ENCODE peak calls at places on chromosomes 6 and 20, in nine cellular contexts. One of them, this sample, is unnamed.

GRCh38 chr6:49326337-49326736 is 136.7 kb downstream of the MMUT start:
- DNase-seq in ovary: no peak
- DNase-seq in GM12878: no peak
- DNase-seq in A549: peak; percentile 10
- DNase-seq in H1: no peak
- DNase-seq in HepG2: no peak
- DNase-seq in stomach: no peak
- DNase-seq in sigmoid colon: no peak
- DNase-seq in suprapubic skin: no peak
- DNase-seq in this sample: no peak

GRCh38 chr6:134253681-134254080 is 64.2 kb downstream of the SGK1 start:
- DNase-seq in ovary: no peak
- DNase-seq in GM12878: no peak
- DNase-seq in A549: no peak
- DNase-seq in H1: no peak
- DNase-seq in HepG2: peak; percentile 41
- DNase-seq in stomach: no peak
- DNase-seq in sigmoid colon: no peak
- DNase-seq in suprapubic skin: no peak
- DNase-seq in this sample: no peak

GRCh38 chr20:11178946-11179654 is 505.3 kb upstream of the JAG1 start:
- DNase-seq in ovary: no peak
- DNase-seq in GM12878: no peak
- DNase-seq in A549: peak; percentile 74
- DNase-seq in H1: no peak
- DNase-seq in HepG2: peak; percentile 54
- DNase-seq in stomach: no peak
- DNase-seq in sigmoid colon: no peak
- DNase-seq in suprapubic skin: no peak
- DNase-seq in this sample: no peak

GRCh38 chr6:14505391-14505790 is 387.8 kb downstream of the CD83 start:
- DNase-seq in ovary: no peak
- DNase-seq in GM12878: no peak
- DNase-seq in A549: no peak
- DNase-seq in H1: no peak
- DNase-seq in HepG2: no peak
- DNase-seq in stomach: peak; percentile 40
- DNase-seq in sigmoid colon: no peak
- DNase-seq in suprapubic skin: no peak
- DNase-seq in this sample: no peak

GRCh38 chr20:46206025-46206424 is 87.9 kb downstream of the CD40 start:
- DNase-seq in ovary: no peak
- DNase-seq in GM12878: peak; percentile 12
- DNase-seq in A549: no peak
- DNase-seq in H1: no peak
- DNase-seq in HepG2: no peak
- DNase-seq in stomach: peak; percentile 33
- DNase-seq in sigmoid colon: peak; percentile 74
- DNase-seq in suprapubic skin: no peak
- DNase-seq in this sample: no peak

GRCh38 chr20:38833154-38833856 is 27.8 kb downstream of the PPP1R16B start:
- DNase-seq in ovary: no peak
- DNase-seq in GM12878: no peak
- DNase-seq in A549: no peak
- DNase-seq in H1: no peak
- DNase-seq in HepG2: no peak
- DNase-seq in stomach: no peak
- DNase-seq in sigmoid colon: no peak
- DNase-seq in suprapubic skin: no peak
- DNase-seq in this sample: no peak

GRCh38 chr6:148085651-148086321 is 256.9 kb upstream of the SASH1 start:
- DNase-seq in ovary: no peak
- DNase-seq in GM12878: no peak
- DNase-seq in A549: no peak
- DNase-seq in H1: no peak
- DNase-seq in HepG2: no peak
- DNase-seq in stomach: no peak
- DNase-seq in sigmoid colon: no peak
- DNase-seq in suprapubic skin: no peak
- DNase-seq in this sample: no peak

GRCh38 chr6:84582997-84583396 is 181.4 kb downstream of the TBX18 start:
- DNase-seq in ovary: no peak
- DNase-seq in GM12878: no peak
- DNase-seq in A549: no peak
- DNase-seq in H1: no peak
- DNase-seq in HepG2: no peak
- DNase-seq in stomach: no peak
- DNase-seq in sigmoid colon: no peak
- DNase-seq in suprapubic skin: no peak
- DNase-seq in this sample: no peak

GRCh38 chr6:53811082-53811481 is 16.3 kb downstream of the LRRC1 start:
- DNase-seq in ovary: no peak
- DNase-seq in GM12878: peak; percentile 34
- DNase-seq in A549: no peak
- DNase-seq in H1: no peak
- DNase-seq in HepG2: peak; percentile 51
- DNase-seq in stomach: peak; percentile 84
- DNase-seq in sigmoid colon: no peak
- DNase-seq in suprapubic skin: no peak
- DNase-seq in this sample: no peak

GRCh38 chr6:114874384-114874783 is 531.6 kb upstream of the HS3ST5 start:
- DNase-seq in ovary: no peak
- DNase-seq in GM12878: no peak
- DNase-seq in A549: no peak
- DNase-seq in H1: no peak
- DNase-seq in HepG2: no peak
- DNase-seq in stomach: no peak
- DNase-seq in sigmoid colon: no peak
- DNase-seq in suprapubic skin: no peak
- DNase-seq in this sample: no peak

GRCh38 chr20:61437280-61438206 is 185.5 kb downstream of the CDH4 start:
- DNase-seq in ovary: no peak
- DNase-seq in GM12878: no peak
- DNase-seq in A549: no peak
- DNase-seq in H1: no peak
- DNase-seq in HepG2: no peak
- DNase-seq in stomach: no peak
- DNase-seq in sigmoid colon: no peak
- DNase-seq in suprapubic skin: no peak
- DNase-seq in this sample: no peak

GRCh38 chr6:157106487-157106886 is 216.8 kb downstream of the TMEM242 start:
- DNase-seq in ovary: no peak
- DNase-seq in GM12878: no peak
- DNase-seq in A549: peak; percentile 28
- DNase-seq in H1: no peak
- DNase-seq in HepG2: no peak
- DNase-seq in stomach: no peak
- DNase-seq in sigmoid colon: no peak
- DNase-seq in suprapubic skin: no peak
- DNase-seq in this sample: no peak

GRCh38 chr6:105492706-105493673 is 90.1 kb upstream of the PREP start:
- DNase-seq in ovary: no peak
- DNase-seq in GM12878: no peak
- DNase-seq in A549: peak; percentile 23
- DNase-seq in H1: no peak
- DNase-seq in HepG2: no peak
- DNase-seq in stomach: no peak
- DNase-seq in sigmoid colon: no peak
- DNase-seq in suprapubic skin: no peak
- DNase-seq in this sample: peak; percentile 78

DNA sequence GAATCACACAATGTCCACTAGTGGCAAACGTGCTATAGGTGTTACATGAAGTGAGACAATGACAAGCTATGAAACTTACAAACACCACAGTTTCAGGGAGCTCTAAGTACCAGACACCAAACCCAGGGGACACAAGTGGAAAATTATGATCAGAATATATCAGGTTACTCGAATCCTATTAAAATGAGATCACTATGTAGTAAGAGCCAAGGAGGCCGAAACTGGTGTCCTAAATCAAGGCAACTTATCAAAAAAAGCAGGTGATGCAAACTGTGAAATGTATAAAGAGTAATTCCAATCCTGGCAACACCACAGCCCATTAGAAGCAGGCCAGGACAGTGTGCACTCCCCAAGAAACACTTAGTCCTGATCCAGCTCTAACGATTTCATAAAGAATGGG is 100.3 kb downstream of the ARHGAP18 start:
- DNase-seq in ovary: no peak
- DNase-seq in GM12878: no peak
- DNase-seq in A549: no peak
- DNase-seq in H1: no peak
- DNase-seq in HepG2: no peak
- DNase-seq in stomach: no peak
- DNase-seq in sigmoid colon: no peak
- DNase-seq in suprapubic skin: no peak
- DNase-seq in this sample: no peak
- H3K27ac ChIP-seq in ovary: no peak overlapping the region
- H3K27ac ChIP-seq in GM12878: no peak overlapping the region
- H3K27ac ChIP-seq in A549: no peak overlapping the region
- H3K27ac ChIP-seq in H1: no peak overlapping the region
- H3K27ac ChIP-seq in HepG2: no peak overlapping the region
- H3K27ac ChIP-seq in stomach: no peak overlapping the region
- H3K27ac ChIP-seq in sigmoid colon: peak overlapping the region; percentile 37
- H3K27ac ChIP-seq in suprapubic skin: peak overlapping the region; percentile 18
- H3K27ac ChIP-seq in this sample: no peak overlapping the region

DNA sequence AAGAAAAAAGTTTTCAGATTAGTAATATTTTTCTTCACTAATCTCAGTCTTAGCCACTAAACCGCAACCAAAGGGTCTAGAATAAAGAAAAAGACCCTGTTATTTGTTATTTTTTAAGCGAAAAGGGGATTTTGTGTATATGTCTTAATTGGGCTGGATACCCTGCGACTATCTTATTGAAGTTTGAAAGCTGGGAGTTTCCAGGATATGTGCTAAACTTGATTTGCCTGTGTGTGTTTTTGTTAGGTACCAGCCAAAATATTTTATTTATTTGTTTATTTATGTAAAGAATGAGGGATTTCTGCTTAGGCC is 52.4 kb downstream of the TNFAIP3 start:
- DNase-seq in ovary: no peak
- DNase-seq in GM12878: no peak
- DNase-seq in A549: no peak
- DNase-seq in H1: no peak
- DNase-seq in HepG2: no peak
- DNase-seq in stomach: no peak
- DNase-seq in sigmoid colon: no peak
- DNase-seq in suprapubic skin: no peak
- DNase-seq in this sample: no peak
- TF ChIP-seq EP300 in ovary: no peak
- TF ChIP-seq EP300 in GM12878: no peak
- TF ChIP-seq EP300 in A549: no peak
- TF ChIP-seq EP300 in H1: no peak
- TF ChIP-seq EP300 in HepG2: no peak
- TF ChIP-seq EP300 in stomach: no peak
- TF ChIP-seq EP300 in sigmoid colon: no peak
- TF ChIP-seq EP300 in suprapubic skin: no peak
- TF ChIP-seq EP300 in this sample: no peak

GRCh38 chr6:4647414-4648365 is 128.5 kb upstream of the CDYL start:
- DNase-seq in ovary: peak; percentile 78
- DNase-seq in GM12878: no peak
- DNase-seq in A549: peak; percentile 81
- DNase-seq in H1: peak; percentile 98
- DNase-seq in HepG2: peak; percentile 53
- DNase-seq in stomach: peak; percentile 72
- DNase-seq in sigmoid colon: peak; percentile 93
- DNase-seq in suprapubic skin: peak; percentile 84
- DNase-seq in this sample: peak; percentile 92
- H3K4me3 ChIP-seq in ovary: peak overlapping the region; percentile 35
- H3K4me3 ChIP-seq in GM12878: no peak overlapping the region
- H3K4me3 ChIP-seq in A549: peak overlapping the region; percentile 47
- H3K4me3 ChIP-seq in H1: peak overlapping the region; percentile 35
- H3K4me3 ChIP-seq in HepG2: peak overlapping the region; percentile 4
- H3K4me3 ChIP-seq in stomach: peak overlapping the region; percentile 37
- H3K4me3 ChIP-seq in sigmoid colon: peak overlapping the region; percentile 50
- H3K4me3 ChIP-seq in suprapubic skin: peak overlapping the region; percentile 42
- H3K4me3 ChIP-seq in this sample: peak overlapping the region; percentile 47

DNA sequence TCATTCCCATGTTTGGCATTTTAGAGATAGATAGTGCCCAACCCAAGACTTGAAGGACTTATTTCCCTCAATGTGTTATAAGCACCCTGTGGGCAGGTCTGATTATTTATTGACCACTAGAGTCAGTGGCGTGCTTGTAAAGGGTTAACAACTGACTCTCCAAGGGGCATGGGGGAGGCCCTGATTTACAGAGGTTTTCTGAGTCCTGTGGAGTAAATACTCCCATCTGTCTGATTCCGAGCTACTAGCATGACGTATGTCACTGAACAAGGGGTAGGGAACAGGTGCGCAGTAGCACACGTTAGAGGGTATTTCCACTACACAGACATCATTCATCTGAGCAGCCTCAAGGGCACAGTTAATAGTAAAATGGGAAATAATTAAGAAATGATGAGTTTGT is 17.4 kb upstream of the TRAM2 start:
- DNase-seq in ovary: no peak
- DNase-seq in GM12878: no peak
- DNase-seq in A549: no peak
- DNase-seq in H1: no peak
- DNase-seq in HepG2: no peak
- DNase-seq in stomach: no peak
- DNase-seq in sigmoid colon: no peak
- DNase-seq in suprapubic skin: no peak
- DNase-seq in this sample: no peak
- H3K27ac ChIP-seq in ovary: no peak overlapping the region
- H3K27ac ChIP-seq in GM12878: no peak overlapping the region
- H3K27ac ChIP-seq in A549: no peak overlapping the region
- H3K27ac ChIP-seq in H1: no peak overlapping the region
- H3K27ac ChIP-seq in HepG2: no peak overlapping the region
- H3K27ac ChIP-seq in stomach: peak overlapping the region; percentile 78
- H3K27ac ChIP-seq in sigmoid colon: peak overlapping the region; percentile 70
- H3K27ac ChIP-seq in suprapubic skin: peak overlapping the region; percentile 40
- H3K27ac ChIP-seq in this sample: peak overlapping the region; percentile 64

GRCh38 chr6:30325150-30325872 is 1.4 kb upstream of the TRIM39 start:
- DNase-seq in ovary: no peak
- DNase-seq in GM12878: peak; percentile 23
- DNase-seq in A549: peak; percentile 66
- DNase-seq in H1: no peak
- DNase-seq in HepG2: peak; percentile 62
- DNase-seq in stomach: peak; percentile 43
- DNase-seq in sigmoid colon: peak; percentile 65
- DNase-seq in suprapubic skin: no peak
- DNase-seq in this sample: no peak

GRCh38 chr6:30326446-30327231 is at the start of gene TRIM39:
- DNase-seq in ovary: peak; percentile 89
- DNase-seq in GM12878: peak; percentile 26
- DNase-seq in A549: peak; percentile 79
- DNase-seq in H1: peak; percentile 89
- DNase-seq in HepG2: peak; percentile 89
- DNase-seq in stomach: peak; percentile 88
- DNase-seq in sigmoid colon: peak; percentile 92
- DNase-seq in suprapubic skin: peak; percentile 92
- DNase-seq in this sample: peak; percentile 98

GRCh38 chr6:30325873-30326445 is 768 bp upstream of the TRIM39 start:
- DNase-seq in ovary: no peak
- DNase-seq in GM12878: peak; percentile 28
- DNase-seq in A549: no peak
- DNase-seq in H1: peak; percentile 88
- DNase-seq in HepG2: no peak
- DNase-seq in stomach: no peak
- DNase-seq in sigmoid colon: no peak
- DNase-seq in suprapubic skin: peak; percentile 73
- DNase-seq in this sample: no peak

GRCh38 chr6:30329331-30329730 is 2.6 kb downstream of the TRIM39 start:
- DNase-seq in ovary: no peak
- DNase-seq in GM12878: no peak
- DNase-seq in A549: no peak
- DNase-seq in H1: no peak
- DNase-seq in HepG2: no peak
- DNase-seq in stomach: peak; percentile 30
- DNase-seq in sigmoid colon: no peak
- DNase-seq in suprapubic skin: no peak
- DNase-seq in this sample: no peak

GRCh38 chr6:30327232-30327746 is 562 bp downstream of the TRIM39 start:
- DNase-seq in ovary: no peak
- DNase-seq in GM12878: peak; percentile 5
- DNase-seq in A549: no peak
- DNase-seq in H1: no peak
- DNase-seq in HepG2: no peak
- DNase-seq in stomach: no peak
- DNase-seq in sigmoid colon: no peak
- DNase-seq in suprapubic skin: peak; percentile 90
- DNase-seq in this sample: no peak
- TF ChIP-seq EP300 in ovary: no peak
- TF ChIP-seq EP300 in GM12878: peak; percentile 28
- TF ChIP-seq EP300 in A549: no peak
- TF ChIP-seq EP300 in H1: no peak
- TF ChIP-seq EP300 in HepG2: no peak
- TF ChIP-seq EP300 in stomach: peak; percentile 56
- TF ChIP-seq EP300 in sigmoid colon: no peak
- TF ChIP-seq EP300 in suprapubic skin: peak; percentile 32
- TF ChIP-seq EP300 in this sample: no peak